ENCODE peak calls at places on chromosomes 4 and X, in nine cellular contexts. Z is OCI-LY7; W is CD8-positive, alpha-beta T cell; V is uterus; G is BE2C; Q is ascending aorta; U is upper lobe of right lung; J is CD4-positive, alpha-beta memory T cell; E is cardiac muscle cell. O is an unnamed sample.

GRCh38 chr4:86972997-86973396 is 38.2 kb downstream of the AFF1 start:
- DNase-seq in Z (no peak), W (no peak), V (no peak), G (no peak), Q (no peak), U (peak; percentile 70), J (no peak), E (peak; percentile 19), O (no peak)

GRCh38 chr4:81499840-81500239 is 28.1 kb upstream of the RASGEF1B start:
- DNase-seq in Z (no peak), W (no peak), V (no peak), G (no peak), Q (no peak), U (no peak), J (no peak), E (no peak), O (no peak)

GRCh38 chr4:84892950-84893349 is 73.5 kb downstream of the WDFY3 start:
- DNase-seq in Z (no peak), W (no peak), V (no peak), G (no peak), Q (no peak), U (no peak), J (no peak), E (no peak), O (no peak)

GRCh38 chr4:101229116-101229515 is 118.2 kb downstream of the PPP3CA start:
- DNase-seq in Z (no peak), W (no peak), V (no peak), G (no peak), Q (no peak), U (no peak), J (no peak), E (no peak), O (no peak)

GRCh38 chr4:184514121-184514988 is 40.0 kb upstream of the IRF2 start:
- DNase-seq in Z (no peak), W (no peak), V (peak; percentile 65), G (peak; percentile 66), Q (no peak), U (peak; percentile 70), J (no peak), E (no peak), O (peak; percentile 95)

GRCh38 chrX:81708506-81708905 is 506.6 kb downstream of the SH3BGRL start:
- DNase-seq in Z (no peak), W (no peak), V (no peak), G (no peak), Q (no peak), U (no peak), J (no peak), E (no peak), O (no peak)

GRCh38 chr4:182644326-182645050 is 272.7 kb downstream of the DCTD start:
- DNase-seq in Z (no peak), W (no peak), V (no peak), G (no peak), Q (no peak), U (no peak), J (no peak), E (no peak), O (no peak)

GRCh38 chrX:22024577-22024976 is 7.5 kb upstream of the PHEX start:
- DNase-seq in Z (no peak), W (no peak), V (no peak), G (no peak), Q (no peak), U (no peak), J (no peak), E (no peak), O (no peak)

GRCh38 chr4:108372678-108373077 is 203.9 kb upstream of the LEF1 start:
- DNase-seq in Z (peak; percentile 12), W (no peak), V (no peak), G (no peak), Q (no peak), U (no peak), J (peak; percentile 46), E (no peak), O (no peak)

GRCh38 chrX:47637546-47638195 is 7.9 kb upstream of the CFP start:
- DNase-seq in Z (no peak), W (no peak), V (no peak), G (no peak), Q (no peak), U (peak; percentile 84), J (no peak), E (peak; percentile 39), O (no peak)

GRCh38 chr4:80362578-80363181 is 27.1 kb downstream of the CFAP299 start:
- DNase-seq in Z (peak; percentile 86), W (peak; percentile 71), V (no peak), G (peak; percentile 33), Q (no peak), U (peak; percentile 65), J (peak; percentile 31), E (peak; percentile 60), O (no peak)

GRCh38 chrX:120768681-120769080 is 107.0 kb downstream of the CT47B1 start:
- DNase-seq in Z (no peak), W (no peak), V (no peak), G (no peak), Q (no peak), U (no peak), J (no peak), E (no peak), O (no peak)
- H3K4me3 ChIP-seq in Z (no peak overlapping the region), W (no peak overlapping the region), V (no peak overlapping the region), G (no peak overlapping the region), Q (no peak overlapping the region), U (no peak overlapping the region), J (no peak overlapping the region), E (no peak overlapping the region), O (no peak overlapping the region)

GRCh38 chrX:119687661-119688413 is 5.1 kb downstream of the SEPTIN6 start:
- DNase-seq in Z (peak; percentile 54), W (no peak), V (no peak), G (no peak), Q (no peak), U (no peak), J (no peak), E (no peak), O (no peak)

GRCh38 chrX:119686087-119686639 is 6.8 kb downstream of the SEPTIN6 start:
- DNase-seq in Z (peak; percentile 84), W (peak; percentile 67), V (no peak), G (peak; percentile 77), Q (no peak), U (no peak), J (no peak), E (peak; percentile 20), O (no peak)

GRCh38 chrX:119685225-119686066 is 7.5 kb downstream of the SEPTIN6 start:
- DNase-seq in Z (peak; percentile 75), W (no peak), V (peak; percentile 57), G (no peak), Q (peak; percentile 73), U (peak; percentile 56), J (peak; percentile 69), E (no peak), O (no peak)

GRCh38 chrX:119682019-119682989 is 10.7 kb downstream of the SEPTIN6 start:
- DNase-seq in Z (peak; percentile 63), W (no peak), V (no peak), G (no peak), Q (no peak), U (no peak), J (peak; percentile 81), E (no peak), O (no peak)

DNA sequence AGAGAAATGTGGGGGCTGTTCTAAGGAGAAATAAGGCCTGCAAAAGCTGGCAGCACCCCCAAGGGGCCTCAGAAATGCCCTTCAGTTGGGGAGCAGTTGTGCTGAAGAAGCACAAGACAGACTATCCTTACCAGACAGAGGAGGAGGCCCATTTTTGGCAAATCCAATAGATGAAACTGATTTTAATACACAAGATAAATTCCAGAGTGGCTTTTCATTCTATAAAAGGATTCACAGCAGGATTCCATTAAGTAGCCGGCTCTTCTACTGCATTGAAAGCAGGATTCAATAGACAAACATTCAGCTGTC is 8.1 kb downstream of the SEPTIN6 start:
- DNase-seq in Z (no peak), W (no peak), V (no peak), G (no peak), Q (no peak), U (no peak), J (no peak), E (no peak), O (no peak)
- H3K4me3 ChIP-seq in Z (peak overlapping the region; percentile 63), W (peak overlapping the region; percentile 53), V (no peak overlapping the region), G (no peak overlapping the region), Q (no peak overlapping the region), U (no peak overlapping the region), J (peak overlapping the region; percentile 46), E (no peak overlapping the region), O (peak overlapping the region; percentile 39)

DNA sequence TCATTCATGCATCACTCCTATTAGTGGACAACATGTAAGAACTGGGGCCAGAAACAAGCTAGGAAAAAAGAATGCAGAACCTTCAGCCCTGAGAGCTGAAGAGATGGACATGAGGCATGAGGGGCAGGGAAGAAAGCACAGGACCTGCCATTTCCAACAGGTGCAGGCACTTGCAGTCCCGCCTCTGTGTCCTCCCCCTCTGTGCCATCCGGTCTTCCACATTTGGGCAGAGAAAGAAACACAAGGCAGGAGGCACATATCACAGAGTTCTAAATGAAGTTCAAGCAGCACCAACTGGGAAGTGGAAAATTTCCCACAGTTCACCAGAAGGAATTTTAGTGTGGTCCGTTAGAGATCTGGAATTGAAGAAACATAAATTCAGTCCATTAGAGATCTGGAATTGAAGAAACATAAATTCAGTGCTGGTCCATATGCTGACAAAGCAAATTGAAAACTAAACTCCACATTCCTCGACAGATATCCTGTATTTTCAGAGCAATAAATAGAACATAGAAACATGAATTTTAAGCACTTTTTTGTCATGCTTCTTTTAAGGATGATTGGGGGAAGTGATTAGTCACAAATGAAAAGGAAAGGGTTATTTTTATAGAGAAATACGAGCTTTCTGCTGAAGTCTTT is 57.2 kb upstream of the DAPP1 start:
- DNase-seq in Z (no peak), W (no peak), V (no peak), G (no peak), Q (no peak), U (no peak), J (no peak), E (peak; percentile 10), O (no peak)
- H3K4me3 ChIP-seq in Z (no peak overlapping the region), W (no peak overlapping the region), V (no peak overlapping the region), G (no peak overlapping the region), Q (no peak overlapping the region), U (no peak overlapping the region), J (no peak overlapping the region), E (no peak overlapping the region), O (no peak overlapping the region)

GRCh38 chr4:1061372-1061700 is 49.9 kb downstream of the FGFRL1 start:
- DNase-seq in Z (no peak), W (no peak), V (no peak), G (no peak), Q (no peak), U (no peak), J (no peak), E (no peak), O (no peak)
- H3K4me3 ChIP-seq in Z (no peak overlapping the region), W (no peak overlapping the region), V (no peak overlapping the region), G (no peak overlapping the region), Q (no peak overlapping the region), U (no peak overlapping the region), J (no peak overlapping the region), E (no peak overlapping the region), O (no peak overlapping the region)

GRCh38 chr4:157315968-157316367 is 95.4 kb downstream of the GRIA2 start:
- DNase-seq in Z (no peak), W (no peak), V (no peak), G (no peak), Q (no peak), U (no peak), J (no peak), E (no peak), O (no peak)
- H3K4me3 ChIP-seq in Z (no peak overlapping the region), W (no peak overlapping the region), V (no peak overlapping the region), G (no peak overlapping the region), Q (no peak overlapping the region), U (no peak overlapping the region), J (no peak overlapping the region), E (no peak overlapping the region), O (no peak overlapping the region)

O was measured in GM12864.